ENCODE peak calls at places on chromosomes 12 and 14, in nine cellular contexts. One of them, this sample, is unnamed.

GRCh38 chr14:101123639-101124525 is 220.4 kb upstream of the RTL1 start:
- DNase-seq in stomach: peak
- DNase-seq in Peyer's patch: peak
- DNase-seq in neural crest cell: no peak
- DNase-seq in activated T-cell treated with anti-CD3 and anti-CD28 coated beads for 24 hours: no peak
- DNase-seq in adrenal gland: no peak
- DNase-seq in astrocyte of the hippocampus: no peak
- DNase-seq in fibroblast of villous mesenchyme: no peak
- DNase-seq in AG10803: no peak
- DNase-seq in this sample: no peak

GRCh38 chr12:79681008-79681590 is 9.7 kb downstream of the PAWR start:
- DNase-seq in stomach: no peak
- DNase-seq in Peyer's patch: no peak
- DNase-seq in neural crest cell: no peak
- DNase-seq in activated T-cell treated with anti-CD3 and anti-CD28 coated beads for 24 hours: no peak
- DNase-seq in adrenal gland: peak
- DNase-seq in astrocyte of the hippocampus: peak
- DNase-seq in fibroblast of villous mesenchyme: peak
- DNase-seq in AG10803: peak
- DNase-seq in this sample: no peak

GRCh38 chr12:30839643-30840190 is 85.0 kb upstream of the CAPRIN2 start:
- DNase-seq in stomach: no peak
- DNase-seq in Peyer's patch: no peak
- DNase-seq in neural crest cell: no peak
- DNase-seq in activated T-cell treated with anti-CD3 and anti-CD28 coated beads for 24 hours: no peak
- DNase-seq in adrenal gland: no peak
- DNase-seq in astrocyte of the hippocampus: no peak
- DNase-seq in fibroblast of villous mesenchyme: no peak
- DNase-seq in AG10803: no peak
- DNase-seq in this sample: no peak

GRCh38 chr12:52884526-52885293 is 20.2 kb downstream of the KRT8 start:
- DNase-seq in stomach: peak
- DNase-seq in Peyer's patch: peak
- DNase-seq in neural crest cell: peak
- DNase-seq in activated T-cell treated with anti-CD3 and anti-CD28 coated beads for 24 hours: peak
- DNase-seq in adrenal gland: peak
- DNase-seq in astrocyte of the hippocampus: peak
- DNase-seq in fibroblast of villous mesenchyme: peak
- DNase-seq in AG10803: peak
- DNase-seq in this sample: peak

GRCh38 chr14:63076476-63076875 is 31.2 kb upstream of the KCNH5 start:
- DNase-seq in stomach: no peak
- DNase-seq in Peyer's patch: no peak
- DNase-seq in neural crest cell: no peak
- DNase-seq in activated T-cell treated with anti-CD3 and anti-CD28 coated beads for 24 hours: no peak
- DNase-seq in adrenal gland: no peak
- DNase-seq in astrocyte of the hippocampus: no peak
- DNase-seq in fibroblast of villous mesenchyme: no peak
- DNase-seq in AG10803: no peak
- DNase-seq in this sample: no peak

GRCh38 chr12:109532721-109533486 is 40.4 kb downstream of the MMAB start:
- DNase-seq in stomach: no peak
- DNase-seq in Peyer's patch: no peak
- DNase-seq in neural crest cell: no peak
- DNase-seq in activated T-cell treated with anti-CD3 and anti-CD28 coated beads for 24 hours: no peak
- DNase-seq in adrenal gland: no peak
- DNase-seq in astrocyte of the hippocampus: no peak
- DNase-seq in fibroblast of villous mesenchyme: no peak
- DNase-seq in AG10803: no peak
- DNase-seq in this sample: no peak

GRCh38 chr14:80940146-80940545 is 1.4 kb downstream of the CEP128 start:
- DNase-seq in stomach: no peak
- DNase-seq in Peyer's patch: no peak
- DNase-seq in neural crest cell: no peak
- DNase-seq in activated T-cell treated with anti-CD3 and anti-CD28 coated beads for 24 hours: no peak
- DNase-seq in adrenal gland: no peak
- DNase-seq in astrocyte of the hippocampus: no peak
- DNase-seq in fibroblast of villous mesenchyme: no peak
- DNase-seq in AG10803: no peak
- DNase-seq in this sample: no peak

GRCh38 chr12:124919646-124920352 is 5.3 kb upstream of the UBC start:
- DNase-seq in stomach: no peak
- DNase-seq in Peyer's patch: no peak
- DNase-seq in neural crest cell: no peak
- DNase-seq in activated T-cell treated with anti-CD3 and anti-CD28 coated beads for 24 hours: peak
- DNase-seq in adrenal gland: peak
- DNase-seq in astrocyte of the hippocampus: peak
- DNase-seq in fibroblast of villous mesenchyme: peak
- DNase-seq in AG10803: peak
- DNase-seq in this sample: no peak

GRCh38 chr12:56160894-56161667 is 2.9 kb downstream of the MYL6 start:
- DNase-seq in stomach: no peak
- DNase-seq in Peyer's patch: no peak
- DNase-seq in neural crest cell: no peak
- DNase-seq in activated T-cell treated with anti-CD3 and anti-CD28 coated beads for 24 hours: no peak
- DNase-seq in adrenal gland: no peak
- DNase-seq in astrocyte of the hippocampus: no peak
- DNase-seq in fibroblast of villous mesenchyme: no peak
- DNase-seq in AG10803: no peak
- DNase-seq in this sample: no peak

GRCh38 chr12:56337753-56338221 is 897 bp upstream of the IL23A start:
- DNase-seq in stomach: no peak
- DNase-seq in Peyer's patch: peak
- DNase-seq in neural crest cell: no peak
- DNase-seq in activated T-cell treated with anti-CD3 and anti-CD28 coated beads for 24 hours: no peak
- DNase-seq in adrenal gland: no peak
- DNase-seq in astrocyte of the hippocampus: no peak
- DNase-seq in fibroblast of villous mesenchyme: peak
- DNase-seq in AG10803: no peak
- DNase-seq in this sample: no peak

GRCh38 chr14:32623300-32624093 is 294.4 kb downstream of the AKAP6 start:
- DNase-seq in stomach: no peak
- DNase-seq in Peyer's patch: no peak
- DNase-seq in neural crest cell: no peak
- DNase-seq in activated T-cell treated with anti-CD3 and anti-CD28 coated beads for 24 hours: no peak
- DNase-seq in adrenal gland: no peak
- DNase-seq in astrocyte of the hippocampus: no peak
- DNase-seq in fibroblast of villous mesenchyme: no peak
- DNase-seq in AG10803: peak
- DNase-seq in this sample: no peak

GRCh38 chr12:4383304-4383865 is 3.9 kb upstream of the FGF23 start:
- DNase-seq in stomach: no peak
- DNase-seq in Peyer's patch: no peak
- DNase-seq in neural crest cell: no peak
- DNase-seq in activated T-cell treated with anti-CD3 and anti-CD28 coated beads for 24 hours: no peak
- DNase-seq in adrenal gland: no peak
- DNase-seq in astrocyte of the hippocampus: no peak
- DNase-seq in fibroblast of villous mesenchyme: no peak
- DNase-seq in AG10803: no peak
- DNase-seq in this sample: no peak

GRCh38 chr12:57519758-57520007 is 631 bp downstream of the DDIT3 start:
- DNase-seq in stomach: no peak
- DNase-seq in Peyer's patch: no peak
- DNase-seq in neural crest cell: no peak
- DNase-seq in activated T-cell treated with anti-CD3 and anti-CD28 coated beads for 24 hours: no peak
- DNase-seq in adrenal gland: no peak
- DNase-seq in astrocyte of the hippocampus: no peak
- DNase-seq in fibroblast of villous mesenchyme: no peak
- DNase-seq in AG10803: no peak
- DNase-seq in this sample: peak

GRCh38 chr12:40184493-40185302 is 40.1 kb upstream of the LRRK2 start:
- DNase-seq in stomach: no peak
- DNase-seq in Peyer's patch: no peak
- DNase-seq in neural crest cell: no peak
- DNase-seq in activated T-cell treated with anti-CD3 and anti-CD28 coated beads for 24 hours: no peak
- DNase-seq in adrenal gland: no peak
- DNase-seq in astrocyte of the hippocampus: no peak
- DNase-seq in fibroblast of villous mesenchyme: no peak
- DNase-seq in AG10803: no peak
- DNase-seq in this sample: no peak

GRCh38 chr12:110585231-110585799 is 2.2 kb upstream of the PPTC7 start:
- DNase-seq in stomach: no peak
- DNase-seq in Peyer's patch: no peak
- DNase-seq in neural crest cell: no peak
- DNase-seq in activated T-cell treated with anti-CD3 and anti-CD28 coated beads for 24 hours: peak
- DNase-seq in adrenal gland: peak
- DNase-seq in astrocyte of the hippocampus: peak
- DNase-seq in fibroblast of villous mesenchyme: peak
- DNase-seq in AG10803: peak
- DNase-seq in this sample: peak

GRCh38 chr12:49293056-49293956 is 1.6 kb upstream of the PRPH start:
- DNase-seq in stomach: peak
- DNase-seq in Peyer's patch: no peak
- DNase-seq in neural crest cell: no peak
- DNase-seq in activated T-cell treated with anti-CD3 and anti-CD28 coated beads for 24 hours: no peak
- DNase-seq in adrenal gland: no peak
- DNase-seq in astrocyte of the hippocampus: peak
- DNase-seq in fibroblast of villous mesenchyme: no peak
- DNase-seq in AG10803: no peak
- DNase-seq in this sample: no peak

GRCh38 chr12:1795785-1796514 is 24.4 kb upstream of the LRTM2 start:
- DNase-seq in stomach: peak
- DNase-seq in Peyer's patch: peak
- DNase-seq in neural crest cell: peak
- DNase-seq in activated T-cell treated with anti-CD3 and anti-CD28 coated beads for 24 hours: peak
- DNase-seq in adrenal gland: peak
- DNase-seq in astrocyte of the hippocampus: peak
- DNase-seq in fibroblast of villous mesenchyme: peak
- DNase-seq in AG10803: peak
- DNase-seq in this sample: peak

GRCh38 chr12:11677752-11678151 is 28.3 kb downstream of the ETV6 start:
- DNase-seq in stomach: no peak
- DNase-seq in Peyer's patch: no peak
- DNase-seq in neural crest cell: no peak
- DNase-seq in activated T-cell treated with anti-CD3 and anti-CD28 coated beads for 24 hours: no peak
- DNase-seq in adrenal gland: no peak
- DNase-seq in astrocyte of the hippocampus: no peak
- DNase-seq in fibroblast of villous mesenchyme: no peak
- DNase-seq in AG10803: no peak
- DNase-seq in this sample: no peak

GRCh38 chr12:51389302-51389999 is 1.8 kb downstream of the GALNT6 start:
- DNase-seq in stomach: peak
- DNase-seq in Peyer's patch: no peak
- DNase-seq in neural crest cell: no peak
- DNase-seq in activated T-cell treated with anti-CD3 and anti-CD28 coated beads for 24 hours: no peak
- DNase-seq in adrenal gland: no peak
- DNase-seq in astrocyte of the hippocampus: peak
- DNase-seq in fibroblast of villous mesenchyme: no peak
- DNase-seq in AG10803: no peak
- DNase-seq in this sample: peak

GRCh38 chr12:21296751-21297406 is 37.8 kb downstream of the SLCO1A2 start:
- DNase-seq in stomach: no peak
- DNase-seq in Peyer's patch: no peak
- DNase-seq in neural crest cell: peak
- DNase-seq in activated T-cell treated with anti-CD3 and anti-CD28 coated beads for 24 hours: peak
- DNase-seq in adrenal gland: no peak
- DNase-seq in astrocyte of the hippocampus: peak
- DNase-seq in fibroblast of villous mesenchyme: peak
- DNase-seq in AG10803: peak
- DNase-seq in this sample: no peak

GRCh38 chr14:34673702-34674101 is 40.7 kb downstream of the CFL2 start:
- DNase-seq in stomach: no peak
- DNase-seq in Peyer's patch: no peak
- DNase-seq in neural crest cell: no peak
- DNase-seq in activated T-cell treated with anti-CD3 and anti-CD28 coated beads for 24 hours: no peak
- DNase-seq in adrenal gland: no peak
- DNase-seq in astrocyte of the hippocampus: no peak
- DNase-seq in fibroblast of villous mesenchyme: no peak
- DNase-seq in AG10803: no peak
- DNase-seq in this sample: no peak

GRCh38 chr14:50943261-50943942 is 881 bp downstream of the PYGL start:
- DNase-seq in stomach: peak
- DNase-seq in Peyer's patch: peak
- DNase-seq in neural crest cell: peak
- DNase-seq in activated T-cell treated with anti-CD3 and anti-CD28 coated beads for 24 hours: no peak
- DNase-seq in adrenal gland: peak
- DNase-seq in astrocyte of the hippocampus: peak
- DNase-seq in fibroblast of villous mesenchyme: peak
- DNase-seq in AG10803: peak
- DNase-seq in this sample: no peak

GRCh38 chr12:125222876-125223275 is 157.6 kb downstream of the AACS start:
- DNase-seq in stomach: no peak
- DNase-seq in Peyer's patch: no peak
- DNase-seq in neural crest cell: no peak
- DNase-seq in activated T-cell treated with anti-CD3 and anti-CD28 coated beads for 24 hours: no peak
- DNase-seq in adrenal gland: no peak
- DNase-seq in astrocyte of the hippocampus: no peak
- DNase-seq in fibroblast of villous mesenchyme: no peak
- DNase-seq in AG10803: no peak
- DNase-seq in this sample: no peak

GRCh38 chr14:80231732-80232131 is 20.4 kb upstream of the DIO2 start:
- DNase-seq in stomach: no peak
- DNase-seq in Peyer's patch: no peak
- DNase-seq in neural crest cell: no peak
- DNase-seq in activated T-cell treated with anti-CD3 and anti-CD28 coated beads for 24 hours: no peak
- DNase-seq in adrenal gland: no peak
- DNase-seq in astrocyte of the hippocampus: no peak
- DNase-seq in fibroblast of villous mesenchyme: no peak
- DNase-seq in AG10803: no peak
- DNase-seq in this sample: no peak

GRCh38 chr14:105487986-105488777 is 1.5 kb downstream of the CRIP1 start:
- DNase-seq in stomach: no peak
- DNase-seq in Peyer's patch: no peak
- DNase-seq in neural crest cell: no peak
- DNase-seq in activated T-cell treated with anti-CD3 and anti-CD28 coated beads for 24 hours: no peak
- DNase-seq in adrenal gland: no peak
- DNase-seq in astrocyte of the hippocampus: no peak
- DNase-seq in fibroblast of villous mesenchyme: no peak
- DNase-seq in AG10803: no peak
- DNase-seq in this sample: no peak

GRCh38 chr14:96502621-96503251 is 554 bp downstream of the PAPOLA start:
- DNase-seq in stomach: peak
- DNase-seq in Peyer's patch: no peak
- DNase-seq in neural crest cell: peak
- DNase-seq in activated T-cell treated with anti-CD3 and anti-CD28 coated beads for 24 hours: peak
- DNase-seq in adrenal gland: peak
- DNase-seq in astrocyte of the hippocampus: peak
- DNase-seq in fibroblast of villous mesenchyme: peak
- DNase-seq in AG10803: peak
- DNase-seq in this sample: no peak

GRCh38 chr14:57982161-57982560 is 116.3 kb upstream of the SLC35F4 start:
- DNase-seq in stomach: no peak
- DNase-seq in Peyer's patch: no peak
- DNase-seq in neural crest cell: no peak
- DNase-seq in activated T-cell treated with anti-CD3 and anti-CD28 coated beads for 24 hours: no peak
- DNase-seq in adrenal gland: no peak
- DNase-seq in astrocyte of the hippocampus: no peak
- DNase-seq in fibroblast of villous mesenchyme: no peak
- DNase-seq in AG10803: no peak
- DNase-seq in this sample: no peak

GRCh38 chr12:57152408-57153038 is 5.1 kb upstream of the LRP1-AS start:
- DNase-seq in stomach: no peak
- DNase-seq in Peyer's patch: no peak
- DNase-seq in neural crest cell: no peak
- DNase-seq in activated T-cell treated with anti-CD3 and anti-CD28 coated beads for 24 hours: no peak
- DNase-seq in adrenal gland: peak
- DNase-seq in astrocyte of the hippocampus: peak
- DNase-seq in fibroblast of villous mesenchyme: peak
- DNase-seq in AG10803: peak
- DNase-seq in this sample: no peak

GRCh38 chr12:21025656-21026055 is 105.3 kb upstream of the SLCO1B1 start:
- DNase-seq in stomach: no peak
- DNase-seq in Peyer's patch: no peak
- DNase-seq in neural crest cell: no peak
- DNase-seq in activated T-cell treated with anti-CD3 and anti-CD28 coated beads for 24 hours: no peak
- DNase-seq in adrenal gland: no peak
- DNase-seq in astrocyte of the hippocampus: no peak
- DNase-seq in fibroblast of villous mesenchyme: no peak
- DNase-seq in AG10803: no peak
- DNase-seq in this sample: no peak

GRCh38 chr12:8681129-8681902 is 16.5 kb upstream of the RIMKLB start:
- DNase-seq in stomach: no peak
- DNase-seq in Peyer's patch: no peak
- DNase-seq in neural crest cell: no peak
- DNase-seq in activated T-cell treated with anti-CD3 and anti-CD28 coated beads for 24 hours: no peak
- DNase-seq in adrenal gland: peak
- DNase-seq in astrocyte of the hippocampus: peak
- DNase-seq in fibroblast of villous mesenchyme: peak
- DNase-seq in AG10803: peak
- DNase-seq in this sample: no peak

GRCh38 chr12:32400114-32400672 is 835 bp downstream of the FGD4 start:
- DNase-seq in stomach: peak
- DNase-seq in Peyer's patch: peak
- DNase-seq in neural crest cell: no peak
- DNase-seq in activated T-cell treated with anti-CD3 and anti-CD28 coated beads for 24 hours: no peak
- DNase-seq in adrenal gland: no peak
- DNase-seq in astrocyte of the hippocampus: peak
- DNase-seq in fibroblast of villous mesenchyme: no peak
- DNase-seq in AG10803: no peak
- DNase-seq in this sample: no peak

This sample was measured in DND-41.